ENCODE peak calls at places on chromosome 18, in ten cellular contexts. U is HL-60; I is Calu3; J is NB4; N is B cell; L is H9; B is CD8-positive, alpha-beta T cell; K is heart right ventricle; M is neural progenitor cell; G is AG09309. O is an unnamed sample.

GRCh38 chr18:79774111-79774510 is 23.6 kb upstream of the KCNG2 start:
- DNase-seq in L (no peak), G (no peak), K (no peak), B (no peak), I (no peak), M (no peak), J (no peak), N (no peak), U (no peak), O (no peak)

GRCh38 chr18:53660306-53660705 is 564.2 kb downstream of the MBD2 start:
- DNase-seq in N (no peak), B (no peak), K (no peak), L (no peak), I (no peak), J (no peak), G (no peak), M (no peak), U (no peak), O (no peak)

GRCh38 chr18:4119813-4120212 is 335.3 kb downstream of the DLGAP1 start:
- DNase-seq in B (no peak), K (no peak), I (no peak), L (no peak), G (no peak), U (no peak), N (no peak), M (no peak), J (no peak), O (no peak)

GRCh38 chr18:26383454-26384270 is 157.4 kb downstream of the TAF4B start:
- DNase-seq in U (peak), G (peak), N (peak), J (peak), B (no peak), K (no peak), M (peak), L (no peak), I (peak), O (no peak)

GRCh38 chr18:23231340-23232021 is 96.2 kb downstream of the CABLES1 start:
- DNase-seq in B (peak), G (peak), M (no peak), I (peak), L (no peak), N (peak), J (peak), U (peak), K (peak), O (no peak)

GRCh38 chr18:50401888-50402287 is 27.0 kb downstream of the SKA1 start:
- DNase-seq in U (no peak), L (peak), M (peak), K (peak), N (no peak), J (no peak), B (no peak), G (no peak), I (peak), O (no peak)

GRCh38 chr18:37429768-37430167 is 135.8 kb downstream of the CELF4 start:
- DNase-seq in U (peak), I (no peak), N (no peak), J (peak), M (no peak), G (no peak), L (no peak), K (no peak), B (no peak), O (no peak)

GRCh38 chr18:32775628-32776027 is 2.8 kb upstream of the KLHL14 start:
- DNase-seq in K (no peak), B (no peak), I (no peak), G (no peak), L (no peak), U (no peak), N (no peak), M (no peak), J (no peak), O (no peak)

GRCh38 chr18:13216732-13217465 is 1.7 kb upstream of the LDLRAD4 start:
- DNase-seq in I (peak), K (peak), B (peak), N (peak), G (no peak), U (no peak), L (no peak), M (peak), J (peak), O (no peak)

GRCh38 chr18:79546781-79547272 is 132.8 kb upstream of the CTDP1 start:
- DNase-seq in G (no peak), L (peak), I (no peak), B (no peak), J (no peak), N (no peak), M (peak), U (no peak), K (no peak), O (peak)

GRCh38 chr18:38981382-38981781 is 1415.8 kb upstream of the CELF4 start:
- DNase-seq in U (peak), L (no peak), G (no peak), M (no peak), B (no peak), K (no peak), J (no peak), N (no peak), I (no peak), O (no peak)

GRCh38 chr18:63775166-63775730 is at the start of gene SERPINB7:
- DNase-seq in U (no peak), I (no peak), B (no peak), K (no peak), M (no peak), L (no peak), J (no peak), G (peak), N (no peak), O (no peak)

GRCh38 chr18:42268793-42269192 is 313.8 kb downstream of the PIK3C3 start:
- DNase-seq in B (no peak), I (no peak), G (no peak), U (no peak), L (no peak), N (no peak), J (no peak), K (no peak), M (no peak), O (no peak)

GRCh38 chr18:22488554-22488953 is 70.8 kb upstream of the CTAGE1 start:
- DNase-seq in N (no peak), L (no peak), I (no peak), B (no peak), U (no peak), G (no peak), K (peak), J (no peak), M (no peak), O (no peak)

GRCh38 chr18:39843546-39843945 is 2111.5 kb upstream of the PIK3C3 start:
- DNase-seq in M (peak), I (no peak), N (no peak), B (no peak), U (no peak), K (no peak), L (no peak), J (no peak), G (no peak), O (no peak)

GRCh38 chr18:34647251-34647650 is 62.8 kb upstream of the DTNA start:
- DNase-seq in K (no peak), G (no peak), M (peak), N (no peak), L (peak), I (no peak), J (peak), U (no peak), B (no peak), O (no peak)

GRCh38 chr18:9842446-9842845 is 43.3 kb upstream of the TXNDC2 start:
- DNase-seq in L (no peak), I (no peak), U (no peak), M (no peak), K (no peak), B (no peak), J (no peak), G (no peak), N (no peak), O (no peak)

GRCh38 chr18:13222371-13223281 is 4.1 kb downstream of the LDLRAD4 start:
- DNase-seq in M (no peak), J (no peak), B (no peak), U (no peak), L (no peak), I (no peak), N (no peak), K (peak), G (no peak), O (no peak)

GRCh38 chr18:37778417-37779165 is 213.0 kb upstream of the CELF4 start:
- DNase-seq in I (peak), J (peak), U (peak), N (peak), M (peak), B (no peak), G (no peak), L (peak), K (peak), O (peak)

GRCh38 chr18:69559604-69560003 is 158.9 kb downstream of the DOK6 start:
- DNase-seq in U (no peak), N (no peak), B (no peak), K (no peak), G (no peak), I (no peak), M (peak), J (no peak), L (no peak), O (no peak)

GRCh38 chr18:79339094-79339908 is 56.4 kb upstream of the NFATC1 start:
- DNase-seq in J (no peak), N (no peak), B (no peak), L (no peak), K (no peak), M (no peak), U (peak), I (no peak), G (no peak), O (peak)

GRCh38 chr18:13565228-13565627 is 161.1 kb downstream of the FAM210A start:
- DNase-seq in G (no peak), I (no peak), K (peak), U (no peak), J (no peak), N (no peak), M (no peak), B (no peak), L (no peak), O (no peak)

GRCh38 chr18:50119363-50119762 is 75.6 kb downstream of the MYO5B start:
- DNase-seq in K (no peak), N (no peak), L (no peak), M (no peak), U (no peak), I (no peak), G (no peak), B (no peak), J (no peak), O (no peak)

GRCh38 chr18:499351-500229 is 911 bp downstream of the COLEC12 start:
- DNase-seq in U (no peak), K (no peak), I (no peak), N (no peak), B (no peak), L (no peak), J (peak), M (peak), G (peak), O (no peak)

GRCh38 chr18:25560369-25560768 is 208.4 kb upstream of the ZNF521 start:
- DNase-seq in L (no peak), I (no peak), M (no peak), U (no peak), J (no peak), B (no peak), G (no peak), N (no peak), K (peak), O (no peak)

GRCh38 chr18:9802774-9803697 is 82.7 kb upstream of the TXNDC2 start:
- DNase-seq in G (no peak), M (peak), K (no peak), J (no peak), I (no peak), B (no peak), N (no peak), L (no peak), U (no peak), O (no peak)

GRCh38 chr18:7273301-7273911 is 42.5 kb downstream of the LRRC30 start:
- DNase-seq in B (no peak), K (peak), L (no peak), J (peak), I (peak), G (peak), M (peak), N (no peak), U (no peak), O (no peak)

GRCh38 chr18:10010611-10011015 is 96.8 kb downstream of the VAPA start:
- DNase-seq in I (no peak), J (no peak), N (no peak), K (peak), G (peak), L (no peak), B (no peak), M (no peak), U (no peak), O (no peak)

GRCh38 chr18:58887613-58887963 is 22.9 kb downstream of the ZNF532 start:
- DNase-seq in U (peak), L (no peak), J (peak), B (no peak), K (peak), M (no peak), I (no peak), N (peak), G (no peak), O (no peak)

GRCh38 chr18:9418047-9418690 is 57.1 kb upstream of the RALBP1 start:
- DNase-seq in U (no peak), K (no peak), L (peak), N (no peak), I (no peak), J (no peak), B (no peak), G (no peak), M (no peak), O (peak)

GRCh38 chr18:21672868-21673267 is 31.7 kb downstream of the ABHD3 start:
- DNase-seq in I (peak), J (no peak), U (no peak), K (peak), G (no peak), B (no peak), M (no peak), L (no peak), N (no peak), O (no peak)

GRCh38 chr18:30999186-30999585 is 43.4 kb downstream of the DSC3 start:
- DNase-seq in N (no peak), B (no peak), L (no peak), J (peak), K (no peak), G (no peak), I (no peak), U (no peak), M (no peak), O (no peak)

GRCh38 chr18:57748770-57749603 is 54.1 kb downstream of the ATP8B1 start:
- DNase-seq in M (no peak), B (no peak), N (peak), K (no peak), J (peak), L (no peak), G (no peak), I (peak), U (peak), O (no peak)
- TF ChIP-seq CTCF in M (no peak), B (no peak), N (no peak), K (no peak), J (no peak), L (no peak), G (no peak), I (no peak), U (no peak), O (no peak)

GRCh38 chr18:48605408-48605845 is 66.6 kb downstream of the CTIF start:
- DNase-seq in M (peak), K (no peak), B (no peak), I (peak), U (peak), L (peak), G (no peak), J (peak), N (no peak), O (no peak)
- TF ChIP-seq CTCF in M (peak), K (no peak), B (no peak), I (no peak), U (peak), L (peak), G (no peak), J (peak), N (no peak), O (no peak)

GRCh38 chr18:77765468-77765867 is 515.8 kb downstream of the GALR1 start:
- DNase-seq in I (no peak), J (peak), N (no peak), G (no peak), B (no peak), L (no peak), K (no peak), U (no peak), M (peak), O (no peak)
- TF ChIP-seq CTCF in I (no peak), J (peak), N (no peak), G (no peak), B (no peak), L (peak), K (peak), U (peak), M (peak), O (peak)

DNA sequence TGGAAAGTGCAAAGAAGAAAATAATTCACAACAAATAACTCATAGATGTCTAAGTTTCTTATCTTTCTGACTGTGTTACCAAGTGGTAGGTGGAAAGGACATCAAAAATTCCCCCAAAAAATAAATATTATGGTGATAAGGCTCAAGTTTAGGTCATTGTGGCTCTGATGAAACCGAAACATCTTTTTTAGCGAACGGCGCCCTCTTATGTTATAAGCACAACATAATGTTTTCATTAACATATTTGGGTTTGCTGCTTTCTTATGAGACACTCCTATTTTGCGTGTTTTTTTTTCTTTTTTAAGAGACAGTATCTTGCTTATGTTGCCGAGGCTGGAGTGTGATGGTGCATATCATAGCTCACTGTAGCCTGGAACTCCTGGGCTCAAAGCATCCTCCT is 38.6 kb upstream of the SLC35G4 start:
- DNase-seq in J (peak), L (no peak), B (no peak), K (no peak), I (no peak), G (no peak), N (no peak), U (no peak), M (no peak), O (no peak)
- TF ChIP-seq CTCF in J (peak), L (peak), B (no peak), K (no peak), I (peak), G (peak), N (no peak), U (peak), M (peak), O (peak)

GRCh38 chr18:75257596-75257995 is 47.0 kb downstream of the TSHZ1 start:
- DNase-seq in K (no peak), B (no peak), L (no peak), N (no peak), U (no peak), I (no peak), M (no peak), J (no peak), G (no peak), O (no peak)

GRCh38 chr18:75265255-75265654 is 54.7 kb downstream of the TSHZ1 start:
- DNase-seq in N (no peak), G (no peak), B (no peak), L (no peak), M (no peak), J (no peak), U (no peak), I (no peak), K (no peak), O (no peak)

GRCh38 chr18:75264195-75264594 is 53.6 kb downstream of the TSHZ1 start:
- DNase-seq in J (no peak), I (no peak), K (no peak), U (no peak), L (no peak), G (no peak), B (no peak), M (no peak), N (no peak), O (no peak)

GRCh38 chr18:75265872-75266271 is 55.3 kb downstream of the TSHZ1 start:
- DNase-seq in M (no peak), U (no peak), B (no peak), J (no peak), I (no peak), L (no peak), G (no peak), K (no peak), N (no peak), O (no peak)

DNA sequence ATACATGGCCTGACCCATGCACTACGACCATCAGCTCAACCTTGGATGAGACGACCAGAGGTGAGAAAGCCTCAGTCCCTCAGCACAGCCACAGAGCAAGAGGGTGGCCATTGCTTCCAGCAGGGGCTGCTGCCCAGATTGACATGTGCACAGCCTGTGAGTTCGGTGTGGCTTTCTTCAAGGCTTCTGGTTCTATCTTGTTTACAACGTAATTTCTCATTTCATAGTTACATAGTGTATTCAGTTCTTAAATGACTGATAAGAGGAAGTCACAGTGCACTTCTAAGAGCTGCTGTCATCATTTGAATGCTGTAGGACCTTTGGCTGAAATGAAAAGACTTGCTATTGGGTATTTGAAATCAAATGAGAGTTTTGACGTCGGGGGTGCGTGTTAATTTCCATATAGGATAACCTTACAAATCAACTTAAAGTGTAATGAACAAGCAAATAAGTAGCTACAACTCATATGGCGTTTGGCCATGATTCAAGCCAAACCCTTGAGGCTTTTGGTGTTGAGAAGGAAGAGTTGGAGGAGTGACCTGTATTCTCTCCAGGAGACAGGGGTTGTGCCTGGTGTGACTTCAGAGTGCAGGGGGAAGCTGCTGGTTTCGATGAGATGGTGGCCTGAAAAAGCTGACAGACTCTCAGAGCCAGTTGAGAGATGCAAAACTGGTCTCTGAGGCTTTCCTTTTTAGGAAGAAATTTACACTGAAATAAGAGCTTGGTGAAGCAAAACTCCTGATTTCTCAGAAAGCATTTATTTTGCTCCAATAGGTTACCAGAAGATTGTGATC is 51.0 kb downstream of the TSHZ1 start:
- DNase-seq in U (no peak), I (no peak), N (peak), K (no peak), B (no peak), L (no peak), G (no peak), M (no peak), J (no peak), O (no peak)
- TF ChIP-seq CTCF in U (no peak), I (no peak), N (no peak), K (no peak), B (no peak), L (no peak), G (no peak), M (no peak), J (no peak), O (no peak)

GRCh38 chr18:70578480-70578879 is 289.6 kb downstream of the SOCS6 start:
- DNase-seq in B (no peak), M (peak), J (peak), G (no peak), L (peak), I (peak), K (no peak), U (no peak), N (no peak), O (no peak)
- TF ChIP-seq CTCF in B (no peak), M (peak), J (no peak), G (no peak), L (peak), I (no peak), K (no peak), U (no peak), N (no peak), O (no peak)